ENCODE peak calls at places on chromosomes 6 and 20, in four cellular contexts. I, O, F and J are unnamed samples. For H3K4me1, the result is how much of the 10 kb centered on the place peaks cover.

GRCh38 chr6:33075568-33076405 is at the start of gene HLA-DPB1:
- DNase-seq in O (peak), I (peak), F (peak), J (no peak)

GRCh38 chr6:157574851-157575424 is 193.9 kb downstream of the ZDHHC14 start:
- DNase-seq in O (no peak), F (no peak), I (no peak), J (no peak)

GRCh38 chr20:45405566-45406259 is 2.4 kb upstream of the DBNDD2 start:
- DNase-seq in F (no peak), I (peak), O (peak), J (peak)

GRCh38 chr20:59305898-59306640 is 5.7 kb downstream of the EDN3 start:
- DNase-seq in O (no peak), F (no peak), I (no peak), J (no peak)

GRCh38 chr6:136123464-136123863 is 126.6 kb downstream of the MTFR2 start:
- DNase-seq in O (no peak), F (no peak), I (no peak), J (no peak)

GRCh38 chr20:9200620-9201019 is 131.7 kb downstream of the PLCB4 start:
- DNase-seq in F (peak), I (no peak), O (no peak), J (no peak)

GRCh38 chr20:31707994-31708744 is 14.5 kb downstream of the BCL2L1 start:
- DNase-seq in O (no peak), F (peak), I (no peak), J (peak)

GRCh38 chr20:4625687-4626086 is 96.0 kb upstream of the PRND start:
- DNase-seq in O (no peak), F (no peak), I (no peak), J (no peak)

GRCh38 chr20:63033635-63034510 is 27.1 kb upstream of the BHLHE23 start:
- DNase-seq in I (no peak), O (no peak), F (no peak), J (no peak)

GRCh38 chr6:15274696-15275387 is 29.0 kb downstream of the JARID2 start:
- DNase-seq in F (no peak), O (no peak), I (no peak), J (no peak)

GRCh38 chr6:117613920-117614535 is 11.7 kb upstream of the GOPC start:
- DNase-seq in I (no peak), O (no peak), F (no peak), J (peak)

GRCh38 chr20:48826883-48827771 is 672 bp downstream of the PREX1 start:
- DNase-seq in O (peak), I (peak), F (peak), J (peak)

GRCh38 chr6:134389129-134389528 is 71.2 kb upstream of the SGK1 start:
- DNase-seq in I (no peak), F (no peak), O (no peak), J (no peak)

DNA sequence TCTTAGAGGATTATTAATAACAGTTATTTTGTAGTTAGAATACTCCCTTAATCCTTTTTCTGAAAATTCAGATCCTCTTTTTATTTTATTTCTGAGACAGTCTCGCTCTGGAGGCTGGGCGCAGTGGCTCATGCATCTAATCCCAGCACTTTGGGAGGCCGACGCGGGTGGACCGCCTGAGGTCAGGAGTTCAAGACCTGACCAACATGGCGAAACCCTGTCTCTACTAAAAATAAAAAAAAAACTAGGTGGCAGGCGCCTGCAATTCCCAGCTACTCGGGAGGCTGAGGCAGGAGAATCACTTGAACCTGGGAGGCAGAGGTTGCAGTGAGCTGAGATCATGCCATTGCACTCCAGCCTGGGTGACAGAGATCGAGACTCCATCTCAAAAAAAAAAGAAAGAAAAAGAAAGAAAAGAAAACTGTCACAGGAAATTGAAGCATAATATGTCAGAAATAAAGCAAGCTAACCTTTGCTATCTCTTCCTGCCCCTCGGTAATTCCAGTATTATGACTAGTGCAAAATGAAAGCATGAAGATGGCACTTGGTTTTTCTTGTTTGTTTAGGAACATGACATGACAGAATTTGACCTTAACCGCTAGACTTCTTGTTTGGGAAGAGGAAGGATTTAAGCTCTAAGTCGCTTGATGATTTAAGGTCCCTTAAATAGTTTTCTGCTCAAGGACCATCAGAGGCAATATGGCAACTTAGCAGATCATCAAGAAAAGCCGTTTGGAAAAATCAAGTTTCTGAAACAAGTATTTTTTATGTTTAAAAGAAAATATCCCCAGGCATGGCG is 1.8 kb upstream of the RBM39 start:
- DNase-seq in O (no peak), F (peak), I (no peak), J (peak)
- H3K4me3 ChIP-seq in O (no peak), F (peak), I (no peak), J (peak)

GRCh38 chr6:39602590-39603319 is 122.5 kb downstream of the KIF6 start:
- DNase-seq in O (no peak), F (no peak), I (no peak), J (no peak)
- H3K27ac ChIP-seq in O (no peak), F (no peak), I (no peak), J (no peak)

GRCh38 chr6:147579667-147580066 is 71.2 kb downstream of the SAMD5 start:
- DNase-seq in F (no peak), O (no peak), I (no peak), J (no peak)

GRCh38 chr6:147578159-147578558 is 69.7 kb downstream of the SAMD5 start:
- DNase-seq in F (no peak), I (no peak), O (no peak), J (no peak)

GRCh38 chr6:147577466-147577865 is 69.0 kb downstream of the SAMD5 start:
- DNase-seq in F (no peak), O (no peak), I (no peak), J (no peak)

GRCh38 chr6:147578883-147579282 is 70.4 kb downstream of the SAMD5 start:
- DNase-seq in O (no peak), F (no peak), I (no peak), J (no peak)
- H3K4me1 ChIP-seq in O (under half), F (under half), I (under half), J (under half)

GRCh38 chr6:315226-315625 is 22.9 kb downstream of the DUSP22 start:
- DNase-seq in O (no peak), F (no peak), I (no peak), J (no peak)

GRCh38 chr6:311679-312220 is 19.5 kb downstream of the DUSP22 start:
- DNase-seq in O (no peak), I (no peak), F (no peak), J (no peak)

GRCh38 chr6:313917-314316 is 21.6 kb downstream of the DUSP22 start:
- DNase-seq in O (no peak), I (no peak), F (no peak), J (no peak)

GRCh38 chr6:310671-311070 is 18.4 kb downstream of the DUSP22 start:
- DNase-seq in F (no peak), I (no peak), O (no peak), J (no peak)

DNA sequence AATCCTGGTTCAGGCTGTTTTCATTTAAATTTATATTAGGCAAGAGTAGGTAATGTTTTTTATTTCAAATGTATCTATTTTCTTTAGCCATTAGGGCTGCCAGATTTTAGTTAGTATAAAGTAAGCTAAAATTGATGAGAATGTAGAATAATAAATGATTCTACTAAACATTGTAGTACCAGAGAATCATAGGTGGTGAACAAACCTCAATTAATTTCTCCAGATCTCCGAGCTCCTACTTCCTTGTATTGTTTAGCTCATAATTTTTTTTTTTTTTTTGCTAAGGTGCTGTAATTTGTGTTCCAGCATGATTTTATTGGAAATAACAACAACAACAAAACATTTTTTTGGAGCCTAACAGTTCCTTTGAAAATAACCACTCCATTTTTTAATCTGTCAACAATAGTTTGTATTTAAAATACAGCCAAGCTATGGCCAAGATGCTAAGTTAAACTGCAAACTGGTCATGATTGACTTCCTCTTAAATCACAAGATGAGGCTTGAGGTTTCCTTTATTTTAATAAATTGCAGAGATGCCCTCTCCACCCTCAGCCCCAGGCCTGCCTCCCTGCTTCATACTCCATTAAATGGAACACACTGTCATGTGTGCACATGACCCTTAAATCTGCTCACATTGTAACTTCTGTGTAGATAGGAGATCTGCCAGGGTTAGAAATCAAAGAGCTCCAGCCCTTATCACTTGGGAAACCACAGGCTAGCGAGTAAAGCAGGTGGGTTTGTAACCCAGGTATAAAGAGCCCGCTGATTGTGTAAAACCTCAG is 20.6 kb downstream of the DUSP22 start:
- DNase-seq in I (no peak), O (no peak), F (no peak), J (no peak)
- H3K4me3 ChIP-seq in I (no peak), O (no peak), F (no peak), J (no peak)

GRCh38 chr6:163563303-163563702 is 148.8 kb downstream of the QKI start:
- DNase-seq in I (no peak), F (no peak), O (no peak), J (no peak)
- H3K27ac ChIP-seq in I (peak), F (no peak), O (no peak), J (no peak)

DNA sequence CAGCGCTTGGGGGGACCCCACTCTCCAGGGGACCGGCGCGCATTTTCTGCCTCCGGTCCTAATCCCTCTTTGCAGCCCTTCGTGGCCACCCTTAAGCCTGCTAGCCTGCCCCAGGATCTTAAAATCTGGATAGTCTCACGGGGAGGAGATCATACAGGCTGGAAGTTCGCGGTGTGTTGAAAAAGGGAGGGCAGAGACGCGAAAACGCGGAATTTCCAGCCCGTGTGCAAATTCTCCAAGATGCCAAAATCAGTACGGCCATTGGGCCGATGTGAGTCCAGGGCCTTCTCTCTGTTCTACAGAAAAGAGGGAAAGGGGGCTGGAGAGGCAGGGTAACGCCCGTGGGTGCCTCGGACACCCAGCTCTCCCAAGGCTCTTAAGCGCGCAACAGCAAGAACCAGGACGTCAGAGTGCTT is 9.4 kb downstream of the NR2E1 start:
- DNase-seq in O (no peak), F (no peak), I (no peak), J (no peak)
- H3K4me1 ChIP-seq in O (under half), F (under half), I (under half), J (under half)